ENCODE peak calls at places on chromosomes 13 and 19, in four cellular contexts. I, T, Z and Q are unnamed samples.

GRCh38 chr19:46125447-46125846 is 959 bp upstream of the IGFL3 start:
- DNase-seq in I (no peak), T (no peak), Z (no peak), Q (no peak)

GRCh38 chr13:70723732-70724131 is 615.5 kb upstream of the KLHL1 start:
- DNase-seq in I (no peak), T (no peak), Z (no peak), Q (no peak)

GRCh38 chr19:13004273-13004672 is 9.0 kb downstream of the NFIX start:
- DNase-seq in I (no peak), T (no peak), Z (no peak), Q (no peak)

GRCh38 chr13:85230754-85231153 is 568.5 kb downstream of the SLITRK6 start:
- DNase-seq in I (no peak), T (no peak), Z (no peak), Q (no peak)

GRCh38 chr19:51357952-51358351 is 8.2 kb downstream of the ETFB start:
- DNase-seq in I (no peak), T (no peak), Z (no peak), Q (no peak)

GRCh38 chr13:110641055-110642015 is 26.0 kb downstream of the NAXD start:
- DNase-seq in I (no peak), T (no peak), Z (no peak), Q (no peak)

GRCh38 chr19:43780706-43781525 is at the start of gene KCNN4:
- DNase-seq in I (no peak), T (peak), Z (no peak), Q (no peak)

GRCh38 chr19:38796154-38796553 is 7.2 kb downstream of the LGALS7B start:
- DNase-seq in I (no peak), T (no peak), Z (no peak), Q (no peak)

GRCh38 chr19:13557756-13558398 is 51.6 kb upstream of the CACNA1A start:
- DNase-seq in I (no peak), T (no peak), Z (no peak), Q (no peak)

GRCh38 chr19:45172611-45173208 is 5.3 kb downstream of the TRAPPC6A start:
- DNase-seq in I (no peak), T (no peak), Z (no peak), Q (no peak)

GRCh38 chr19:42159942-42160341 is 27.7 kb upstream of the POU2F2 start:
- DNase-seq in I (no peak), T (no peak), Z (no peak), Q (no peak)

GRCh38 chr13:80141114-80141849 is 199.6 kb downstream of the SPRY2 start:
- DNase-seq in I (peak), T (no peak), Z (peak), Q (peak)

GRCh38 chr13:23069571-23069970 is 111.2 kb upstream of the SGCG start:
- DNase-seq in I (no peak), T (no peak), Z (peak), Q (peak)

GRCh38 chr13:78603240-78603947 is at the start of gene POU4F1:
- DNase-seq in I (no peak), T (peak), Z (no peak), Q (peak)

GRCh38 chr13:53201454-53202225 is 173.0 kb downstream of the OLFM4 start:
- DNase-seq in I (no peak), T (no peak), Z (no peak), Q (no peak)
- H3K4me3 ChIP-seq in I (peak), T (no peak), Z (no peak), Q (no peak)

GRCh38 chr19:30225615-30226463 is 146.3 kb upstream of the ZNF536 start:
- DNase-seq in I (no peak), T (peak), Z (no peak), Q (no peak)
- H3K4me3 ChIP-seq in I (peak), T (peak), Z (peak), Q (peak)

GRCh38 chr13:27455331-27455855 is 5.0 kb upstream of the MTIF3 start:
- DNase-seq in I (no peak), T (no peak), Z (no peak), Q (no peak)
- H3K4me3 ChIP-seq in I (peak), T (no peak), Z (peak), Q (peak)

GRCh38 chr19:656751-657559 is 6.1 kb downstream of the RNF126 start:
- DNase-seq in I (no peak), T (no peak), Z (no peak), Q (no peak)

GRCh38 chr19:657611-658010 is 5.4 kb downstream of the RNF126 start:
- DNase-seq in I (no peak), T (no peak), Z (no peak), Q (no peak)

GRCh38 chr19:660793-661426 is 2.1 kb downstream of the RNF126 start:
- DNase-seq in I (no peak), T (no peak), Z (no peak), Q (no peak)

GRCh38 chr19:658059-658839 is 4.8 kb downstream of the RNF126 start:
- DNase-seq in I (no peak), T (no peak), Z (no peak), Q (no peak)

DNA sequence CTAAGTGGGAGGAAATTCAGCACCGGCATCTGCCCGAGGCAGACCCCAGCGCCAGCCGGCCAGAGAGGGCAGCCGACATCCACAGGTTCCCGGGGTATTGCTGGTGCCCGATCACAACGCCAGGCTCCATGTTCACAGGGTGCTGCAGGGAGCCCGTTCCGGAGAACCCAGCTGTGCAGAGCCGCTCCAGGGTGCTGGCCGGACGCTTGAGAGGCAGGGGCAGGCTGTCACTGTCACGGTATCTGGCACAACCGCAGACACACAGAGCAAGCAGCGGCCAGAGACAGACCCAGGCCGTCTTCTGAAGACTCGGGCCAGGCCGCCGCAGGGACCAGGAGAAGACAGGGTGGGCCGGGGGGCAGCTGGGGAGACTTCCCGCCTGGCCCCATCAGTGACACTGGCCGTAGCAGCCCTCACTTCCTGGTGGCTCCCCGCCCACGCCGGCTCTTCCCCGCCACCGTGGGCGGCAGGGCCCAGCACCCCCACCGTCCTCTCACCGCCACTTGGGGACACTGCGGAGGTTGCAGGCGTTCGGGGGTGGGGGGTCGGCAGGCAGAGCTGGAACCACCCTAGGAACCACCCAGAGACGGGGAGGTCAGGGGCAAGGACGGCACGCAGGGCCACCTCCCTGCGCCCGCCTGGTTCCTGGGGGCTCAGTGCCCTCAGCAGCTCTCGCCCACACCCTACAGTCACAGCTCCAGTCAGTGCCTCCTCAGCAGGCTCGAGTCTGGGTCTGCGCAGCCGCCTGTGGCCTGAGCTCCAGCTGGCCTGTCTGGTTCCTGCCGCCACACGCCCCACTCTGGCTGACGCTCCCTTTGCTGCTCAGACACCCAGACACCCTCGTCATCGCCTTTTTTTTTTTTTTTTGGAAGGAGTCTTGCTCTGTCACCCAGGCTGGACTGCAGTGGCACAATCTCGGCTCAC is 3.8 kb downstream of the RNF126 start:
- DNase-seq in I (peak), T (no peak), Z (no peak), Q (no peak)
- H3K4me3 ChIP-seq in I (peak), T (no peak), Z (no peak), Q (no peak)

GRCh38 chr13:29936051-29936813 is 85.8 kb upstream of the UBL3 start:
- DNase-seq in I (no peak), T (no peak), Z (no peak), Q (no peak)

GRCh38 chr13:29934531-29935308 is 84.3 kb upstream of the UBL3 start:
- DNase-seq in I (no peak), T (no peak), Z (no peak), Q (no peak)

GRCh38 chr13:29936961-29937360 is 86.5 kb upstream of the UBL3 start:
- DNase-seq in I (no peak), T (no peak), Z (no peak), Q (no peak)

GRCh38 chr13:29937379-29937778 is 87.0 kb upstream of the UBL3 start:
- DNase-seq in I (no peak), T (no peak), Z (no peak), Q (no peak)

DNA sequence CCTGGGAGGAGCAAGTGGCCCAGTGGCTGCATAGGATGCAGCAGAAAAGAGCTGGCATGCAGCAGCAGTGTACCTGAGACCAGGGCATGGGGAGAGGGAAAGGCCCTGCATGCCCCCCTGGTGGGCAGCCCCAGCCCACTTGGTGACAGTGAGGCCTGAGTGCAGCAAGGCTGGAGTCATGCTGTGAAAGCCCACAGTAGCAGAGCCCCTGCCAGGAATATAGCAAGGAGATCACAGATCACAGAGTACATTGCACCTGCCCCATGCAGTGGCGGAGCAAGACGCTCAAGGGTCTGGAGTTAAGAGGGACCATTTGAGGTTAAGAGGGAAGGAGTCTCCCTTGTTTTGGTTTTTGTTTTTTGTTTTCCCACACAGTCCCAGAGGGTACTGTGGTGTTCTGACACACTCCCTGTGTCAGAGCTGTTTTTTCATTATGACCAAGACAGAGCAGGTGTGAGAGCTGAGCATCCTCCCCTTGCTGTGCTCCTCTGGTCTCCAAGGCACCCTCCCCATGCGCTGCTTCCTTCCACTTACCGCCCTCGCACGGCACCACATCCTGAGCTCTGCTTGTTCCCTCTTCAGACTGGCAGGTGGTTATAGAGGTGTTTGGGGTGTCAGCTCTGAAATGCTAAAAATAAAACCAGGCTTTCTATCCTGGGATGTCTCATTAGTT is 85.0 kb upstream of the UBL3 start:
- DNase-seq in I (no peak), T (no peak), Z (no peak), Q (no peak)
- H3K4me3 ChIP-seq in I (no peak), T (no peak), Z (no peak), Q (no peak)

GRCh38 chr13:50514249-50514648 is 329.2 kb downstream of the DLEU7 start:
- DNase-seq in I (no peak), T (no peak), Z (no peak), Q (no peak)

GRCh38 chr13:50509771-50510441 is 333.6 kb downstream of the DLEU7 start:
- DNase-seq in I (no peak), T (no peak), Z (no peak), Q (no peak)

GRCh38 chr13:50512602-50513527 is 330.6 kb downstream of the DLEU7 start:
- DNase-seq in I (peak), T (no peak), Z (no peak), Q (no peak)

GRCh38 chr13:50513528-50513863 is 330.0 kb downstream of the DLEU7 start:
- DNase-seq in I (no peak), T (no peak), Z (no peak), Q (no peak)

DNA sequence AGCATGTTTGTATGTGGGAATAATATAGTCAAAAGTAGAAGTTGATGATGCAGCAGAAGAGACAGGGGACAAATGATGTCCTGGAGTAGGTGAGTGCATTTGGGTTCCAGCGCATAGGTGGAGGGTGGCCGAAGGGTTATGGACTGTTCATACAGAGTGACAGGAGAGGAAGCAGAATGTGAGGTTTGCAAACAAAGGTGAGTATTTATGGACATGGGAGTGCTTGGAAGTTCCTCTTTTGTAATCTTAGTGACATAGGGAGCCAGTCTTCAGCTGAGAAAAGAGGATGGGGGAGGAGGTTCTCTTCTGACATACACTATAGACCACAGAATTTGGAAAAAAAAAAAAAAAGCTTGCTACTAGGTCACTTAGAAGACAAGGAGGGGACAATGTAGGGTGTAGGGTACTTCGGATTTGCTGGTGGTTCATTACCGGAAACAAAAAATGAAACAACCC is 331.6 kb downstream of the DLEU7 start:
- DNase-seq in I (no peak), T (no peak), Z (no peak), Q (no peak)
- H3K4me3 ChIP-seq in I (no peak), T (no peak), Z (no peak), Q (no peak)

GRCh38 chr13:50844181-50844875 is 836 bp upstream of the DLEU7 start:
- DNase-seq in I (no peak), T (no peak), Z (no peak), Q (no peak)

GRCh38 chr13:50843256-50844043 is at the start of gene DLEU7:
- DNase-seq in I (no peak), T (no peak), Z (no peak), Q (no peak)

GRCh38 chr13:50842246-50842645 is 1.2 kb downstream of the DLEU7 start:
- DNase-seq in I (no peak), T (no peak), Z (no peak), Q (no peak)

GRCh38 chr13:50845211-50845610 is 1.7 kb upstream of the DLEU7 start:
- DNase-seq in I (no peak), T (no peak), Z (no peak), Q (peak)

GRCh38 chr13:50842711-50843255 is 709 bp downstream of the DLEU7 start:
- DNase-seq in I (no peak), T (no peak), Z (no peak), Q (no peak)
- H3K4me3 ChIP-seq in I (peak), T (no peak), Z (peak), Q (peak)

DNA sequence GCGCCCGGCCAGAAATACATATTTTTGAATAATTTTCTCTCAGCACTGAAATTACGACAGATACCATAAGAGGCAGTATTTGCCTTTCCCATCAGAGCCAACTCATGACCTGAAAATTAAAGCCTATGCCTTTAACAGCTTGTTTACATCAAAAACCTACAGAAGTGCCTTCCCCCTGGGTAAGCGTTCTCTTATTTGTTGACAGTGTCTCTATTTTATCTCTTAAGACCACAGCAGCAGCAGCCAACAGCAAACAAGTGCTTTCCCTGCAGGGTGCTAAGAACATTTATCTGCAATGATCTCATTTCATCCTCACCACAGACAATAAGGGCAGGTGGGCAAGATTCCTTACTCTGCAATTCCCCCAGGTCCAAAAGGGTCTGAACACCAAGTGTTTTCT is 6.0 kb downstream of the AKAP8L start:
- DNase-seq in I (no peak), T (no peak), Z (no peak), Q (no peak)
- H3K4me3 ChIP-seq in I (no peak), T (no peak), Z (no peak), Q (no peak)

DNA sequence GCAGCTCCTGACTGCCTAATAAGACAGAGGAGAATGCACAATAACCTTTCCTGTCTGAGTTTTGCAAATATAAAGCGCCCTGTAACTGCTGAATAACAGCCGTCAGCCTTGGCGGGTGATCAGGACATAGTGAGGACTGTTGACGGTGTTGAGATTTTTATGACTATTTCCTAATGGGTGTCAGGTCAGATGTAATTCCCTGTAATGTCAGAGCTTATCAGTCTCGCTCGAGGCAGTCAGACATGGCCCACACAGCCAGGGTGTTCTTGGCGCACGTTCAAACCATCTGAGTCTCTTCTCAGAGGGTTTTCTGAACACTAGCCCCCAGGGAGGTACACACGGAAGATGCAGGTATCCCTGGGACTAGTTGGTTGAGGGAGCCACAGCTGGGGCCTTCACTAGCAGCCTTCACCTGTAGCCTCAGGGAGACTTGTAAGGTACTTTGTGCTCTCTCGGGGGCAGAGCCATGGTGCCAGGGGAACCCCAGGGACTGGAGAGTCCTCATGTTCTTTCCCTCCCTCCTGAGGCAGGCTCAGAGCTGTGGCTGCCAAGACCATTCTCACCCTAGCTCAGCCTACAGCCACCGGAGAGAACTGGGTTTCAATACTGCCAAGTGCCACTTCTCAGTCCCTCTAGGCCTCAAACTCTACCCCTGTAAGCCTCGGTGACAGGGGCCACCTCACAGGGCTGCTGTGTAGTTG is 213.1 kb downstream of the UQCRFS1 start:
- DNase-seq in I (no peak), T (no peak), Z (no peak), Q (no peak)
- H3K4me3 ChIP-seq in I (no peak), T (no peak), Z (no peak), Q (no peak)